ENCODE peak calls at places on chromosomes 1 and 21, in six cellular contexts. One of them, this sample, is unnamed.

GRCh38 chr1:3856923-3857790 is at the start of the genes CEP104 and DFFB:
- DNase-seq in stimulated activated effector memory CD8-positive, alpha-beta T cell treated with anti-CD3 and anti-CD28 coated beads, Interleukin-12 subunit alpha, Interleukin-12 subunit beta, amount 100 ng/mL, for 72 hours: peak
- DNase-seq in HEK293T: peak
- DNase-seq in NCI-H69: peak
- DNase-seq in Peyer's patch: peak
- DNase-seq in NCI-H1694: peak
- DNase-seq in this sample: peak

GRCh38 chr1:181010789-181011188 is 11.9 kb downstream of the STX6 start:
- DNase-seq in HEK293T: no peak
- DNase-seq in NCI-H69: no peak
- DNase-seq in Peyer's patch: no peak
- DNase-seq in stimulated activated effector memory CD8-positive, alpha-beta T cell treated with anti-CD3 and anti-CD28 coated beads, Interleukin-12 subunit alpha, Interleukin-12 subunit beta, amount 100 ng/mL, for 72 hours: no peak
- DNase-seq in NCI-H1694: no peak
- DNase-seq in this sample: no peak

GRCh38 chr1:30779294-30780071 is 21.9 kb upstream of the LAPTM5 start:
- DNase-seq in HEK293T: peak
- DNase-seq in stimulated activated effector memory CD8-positive, alpha-beta T cell treated with anti-CD3 and anti-CD28 coated beads, Interleukin-12 subunit alpha, Interleukin-12 subunit beta, amount 100 ng/mL, for 72 hours: peak
- DNase-seq in Peyer's patch: peak
- DNase-seq in NCI-H1694: peak
- DNase-seq in NCI-H69: peak
- DNase-seq in this sample: peak

GRCh38 chr1:175067707-175068106 is at the start of gene TNN:
- DNase-seq in Peyer's patch: no peak
- DNase-seq in NCI-H1694: no peak
- DNase-seq in NCI-H69: no peak
- DNase-seq in HEK293T: no peak
- DNase-seq in stimulated activated effector memory CD8-positive, alpha-beta T cell treated with anti-CD3 and anti-CD28 coated beads, Interleukin-12 subunit alpha, Interleukin-12 subunit beta, amount 100 ng/mL, for 72 hours: no peak
- DNase-seq in this sample: no peak

GRCh38 chr1:47330212-47330611 is 3.4 kb upstream of the CMPK1 start:
- DNase-seq in NCI-H1694: no peak
- DNase-seq in stimulated activated effector memory CD8-positive, alpha-beta T cell treated with anti-CD3 and anti-CD28 coated beads, Interleukin-12 subunit alpha, Interleukin-12 subunit beta, amount 100 ng/mL, for 72 hours: no peak
- DNase-seq in Peyer's patch: no peak
- DNase-seq in HEK293T: no peak
- DNase-seq in NCI-H69: no peak
- DNase-seq in this sample: no peak

GRCh38 chr21:43880111-43880985 is 15.3 kb downstream of the AGPAT3 start:
- DNase-seq in NCI-H69: peak
- DNase-seq in stimulated activated effector memory CD8-positive, alpha-beta T cell treated with anti-CD3 and anti-CD28 coated beads, Interleukin-12 subunit alpha, Interleukin-12 subunit beta, amount 100 ng/mL, for 72 hours: no peak
- DNase-seq in HEK293T: no peak
- DNase-seq in Peyer's patch: peak
- DNase-seq in NCI-H1694: no peak
- DNase-seq in this sample: no peak

GRCh38 chr21:28220670-28221069 is 772.0 kb downstream of the LTN1 start:
- DNase-seq in stimulated activated effector memory CD8-positive, alpha-beta T cell treated with anti-CD3 and anti-CD28 coated beads, Interleukin-12 subunit alpha, Interleukin-12 subunit beta, amount 100 ng/mL, for 72 hours: no peak
- DNase-seq in NCI-H69: no peak
- DNase-seq in NCI-H1694: no peak
- DNase-seq in HEK293T: no peak
- DNase-seq in Peyer's patch: no peak
- DNase-seq in this sample: no peak

GRCh38 chr1:99599678-99600175 is 46.2 kb upstream of the PALMD start:
- DNase-seq in stimulated activated effector memory CD8-positive, alpha-beta T cell treated with anti-CD3 and anti-CD28 coated beads, Interleukin-12 subunit alpha, Interleukin-12 subunit beta, amount 100 ng/mL, for 72 hours: no peak
- DNase-seq in NCI-H69: no peak
- DNase-seq in HEK293T: no peak
- DNase-seq in Peyer's patch: no peak
- DNase-seq in NCI-H1694: no peak
- DNase-seq in this sample: no peak

GRCh38 chr1:157142765-157143423 is 4.7 kb upstream of the ETV3 start:
- DNase-seq in Peyer's patch: no peak
- DNase-seq in HEK293T: no peak
- DNase-seq in stimulated activated effector memory CD8-positive, alpha-beta T cell treated with anti-CD3 and anti-CD28 coated beads, Interleukin-12 subunit alpha, Interleukin-12 subunit beta, amount 100 ng/mL, for 72 hours: no peak
- DNase-seq in NCI-H69: no peak
- DNase-seq in NCI-H1694: no peak
- DNase-seq in this sample: no peak